ENCODE peak calls at places on chromosome 19, in seven cellular contexts. A is GM12891, C is GM12878, O is H1, I is SK-N-SH, S is HepG2, W is K562. X is an unnamed sample.

GRCh38 chr19:40995355-40995754 is 4.3 kb downstream of the CYP2B6 start:
- DNase-seq in W (no peak), O (no peak), I (no peak), S (no peak), C (no peak), A (no peak), X (no peak)

GRCh38 chr19:54002495-54003315 is 11.3 kb downstream of the CACNG6 start:
- DNase-seq in S (no peak), W (no peak), I (no peak), O (no peak), A (no peak), C (no peak), X (no peak)

GRCh38 chr19:1363599-1363998 is 20.1 kb upstream of the NDUFS7 start:
- DNase-seq in I (no peak), S (no peak), W (no peak), A (no peak), C (no peak), O (no peak), X (no peak)

GRCh38 chr19:7921955-7922840 is 2.1 kb downstream of the SNAPC2 start:
- DNase-seq in W (no peak), I (no peak), C (no peak), S (no peak), A (no peak), O (no peak), X (no peak)

GRCh38 chr19:19943848-19944582 is 43.3 kb downstream of the ZNF93 start:
- DNase-seq in W (peak; percentile 14), I (no peak), C (no peak), O (no peak), S (no peak), A (no peak), X (no peak)

GRCh38 chr19:11624064-11624463 is 26.8 kb downstream of the ZNF627 start:
- DNase-seq in I (no peak), A (no peak), C (no peak), O (no peak), W (no peak), S (peak; percentile 45), X (no peak)

GRCh38 chr19:441213-441823 is 19.5 kb downstream of the SHC2 start:
- DNase-seq in I (no peak), W (no peak), S (no peak), A (no peak), O (no peak), C (no peak), X (no peak)

GRCh38 chr19:54191671-54192453 is 754 bp downstream of the TSEN34 start:
- DNase-seq in S (no peak), A (no peak), C (no peak), O (no peak), I (no peak), W (no peak), X (no peak)

GRCh38 chr19:49224856-49225255 is 67.3 kb downstream of the TRPM4 start:
- DNase-seq in O (peak; percentile 56), A (no peak), C (no peak), I (peak; percentile 66), W (peak; percentile 52), S (peak; percentile 55), X (no peak)

GRCh38 chr19:33779849-33780248 is 16.8 kb upstream of the KCTD15 start:
- DNase-seq in W (no peak), C (no peak), O (no peak), S (no peak), A (no peak), I (no peak), X (no peak)

GRCh38 chr19:29587518-29587986 is 18.5 kb upstream of the POP4 start:
- DNase-seq in W (no peak), A (no peak), C (peak; percentile 76), O (no peak), I (no peak), S (no peak), X (no peak)

GRCh38 chr19:51368366-51369282 is at the start of gene CLDND2:
- DNase-seq in O (no peak), I (no peak), W (peak; percentile 47), A (no peak), S (no peak), C (no peak), X (no peak)

GRCh38 chr19:2970201-2970838 is 7.0 kb upstream of the TLE6 start:
- DNase-seq in I (no peak), O (no peak), S (no peak), C (no peak), W (no peak), A (no peak), X (no peak)

GRCh38 chr19:41299755-41300089 is 10.2 kb upstream of the CCDC97 start:
- DNase-seq in C (no peak), A (no peak), I (no peak), W (no peak), O (no peak), S (no peak), X (no peak)

GRCh38 chr19:16447015-16447384 is 24.8 kb downstream of the EPS15L1 start:
- DNase-seq in W (peak; percentile 60), S (peak; percentile 80), O (no peak), I (no peak), C (peak; percentile 70), A (no peak), X (no peak)

GRCh38 chr19:30911491-30911890 is 437.7 kb downstream of the TSHZ3 start:
- DNase-seq in W (no peak), C (no peak), I (no peak), O (no peak), S (no peak), A (no peak), X (no peak)

GRCh38 chr19:53537126-53537522 is 821 bp upstream of the ZNF331 start:
- DNase-seq in A (no peak), O (no peak), S (no peak), I (no peak), W (no peak), C (no peak), X (no peak)

GRCh38 chr19:29381353-29382203 is 144.2 kb upstream of the VSTM2B start:
- DNase-seq in S (no peak), O (no peak), W (no peak), A (no peak), C (no peak), I (no peak), X (no peak)

GRCh38 chr19:1851581-1852293 is 3.5 kb upstream of the REXO1 start:
- DNase-seq in O (no peak), I (no peak), C (no peak), W (no peak), A (no peak), S (no peak), X (no peak)

GRCh38 chr19:57302020-57302465 is 18.2 kb upstream of the ZNF543 start:
- DNase-seq in A (no peak), O (no peak), S (no peak), I (no peak), C (no peak), W (no peak), X (no peak)
- TF ChIP-seq TAF1 in A (no peak), O (no peak), S (no peak), I (no peak), C (no peak), W (no peak), X (no peak)

GRCh38 chr19:46661020-46661731 is at the start of gene DACT3:
- DNase-seq in W (peak; percentile 99), S (peak; percentile 98), I (peak; percentile 96), A (peak; percentile 95), C (peak; percentile 99), O (peak; percentile 100), X (peak; percentile 96)

GRCh38 chr19:46660601-46661019 is 372 bp downstream of the DACT3 start:
- DNase-seq in O (no peak), I (peak; percentile 74), A (no peak), S (no peak), C (no peak), W (peak; percentile 56), X (no peak)

GRCh38 chr19:46668662-46669061 is 7.7 kb upstream of the DACT3 start:
- DNase-seq in O (no peak), S (no peak), C (no peak), I (no peak), W (no peak), A (no peak), X (no peak)

GRCh38 chr19:46661735-46662592 is 982 bp upstream of the DACT3 start:
- DNase-seq in S (peak; percentile 71), O (no peak), C (no peak), A (no peak), W (peak; percentile 77), I (peak; percentile 76), X (no peak)

GRCh38 chr19:46665072-46665471 is 4.1 kb upstream of the DACT3 start:
- DNase-seq in C (no peak), W (no peak), A (no peak), S (no peak), O (no peak), I (no peak), X (no peak)
- TF ChIP-seq TAF1 in C (no peak), W (no peak), A (no peak), S (no peak), O (no peak), I (no peak), X (no peak)

GRCh38 chr19:38036707-38037106 is 129.7 kb downstream of the SIPA1L3 start:
- DNase-seq in S (no peak), W (no peak), I (no peak), A (no peak), C (no peak), O (no peak), X (no peak)

GRCh38 chr19:38037151-38037611 is 130.2 kb downstream of the SIPA1L3 start:
- DNase-seq in C (no peak), A (no peak), S (no peak), W (no peak), O (no peak), I (no peak), X (no peak)

GRCh38 chr19:38043649-38044144 is 136.7 kb downstream of the SIPA1L3 start:
- DNase-seq in O (no peak), W (no peak), I (no peak), A (no peak), S (no peak), C (no peak), X (no peak)

GRCh38 chr19:38042132-38042531 is 135.1 kb downstream of the SIPA1L3 start:
- DNase-seq in A (no peak), C (no peak), O (no peak), I (no peak), S (no peak), W (no peak), X (no peak)

DNA sequence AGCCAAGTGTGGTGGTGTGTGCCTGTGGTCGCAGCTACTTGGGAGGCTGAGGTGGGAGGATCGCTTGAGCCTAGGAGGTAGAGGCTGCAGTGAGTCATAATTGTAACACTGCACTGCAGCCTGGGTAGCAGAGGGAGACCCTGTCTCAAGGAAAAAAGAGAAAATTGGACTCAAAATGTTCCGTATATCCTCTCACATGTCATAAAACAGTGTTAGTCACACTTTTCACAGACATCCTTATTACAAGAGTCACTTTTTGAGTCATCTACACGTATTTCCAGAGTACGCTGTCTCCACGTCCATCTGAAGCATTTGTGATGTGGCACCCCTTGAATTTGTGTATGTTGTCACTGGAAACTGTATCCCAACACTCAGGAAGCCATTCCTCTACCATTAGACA is 133.0 kb downstream of the SIPA1L3 start:
- DNase-seq in C (no peak), A (no peak), I (no peak), O (no peak), S (no peak), W (no peak), X (no peak)
- TF ChIP-seq TAF1 in C (no peak), A (no peak), I (no peak), O (no peak), S (no peak), W (no peak), X (no peak)

DNA sequence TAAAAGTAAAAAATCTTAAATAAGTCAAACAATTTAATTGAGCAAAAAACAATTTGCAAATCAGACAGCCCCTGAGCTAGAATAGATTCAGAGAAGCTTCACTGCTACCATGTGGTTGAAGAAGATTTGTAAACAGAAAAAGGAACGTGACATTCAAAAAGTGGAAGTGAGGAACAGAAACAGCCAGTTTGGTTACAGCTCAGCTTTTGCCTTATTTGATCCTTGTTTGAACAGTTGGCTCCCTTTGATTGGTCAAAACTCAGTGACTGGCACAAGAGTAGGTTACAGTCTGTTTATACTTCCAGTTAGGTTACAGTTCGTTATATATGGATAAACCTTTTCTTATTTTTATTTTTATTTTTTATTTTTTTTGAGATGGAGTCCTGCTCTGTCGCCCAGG is 5.8 kb downstream of the ZNF221 start:
- DNase-seq in W (no peak), S (no peak), C (no peak), O (no peak), A (no peak), I (no peak), X (no peak)
- TF ChIP-seq TAF1 in W (no peak), S (no peak), C (no peak), O (no peak), A (no peak), I (no peak), X (no peak)

X was measured in GM12892.